ENCODE peak calls at places on chromosomes 11 and 22, in ten cellular contexts. I, G, P, O, W, Q, H, X, F and D are unnamed samples.

GRCh38 chr11:45927684-45928413 is 5.4 kb downstream of the LARGE2 start:
- DNase-seq in I (no peak), G (no peak), P (no peak), O (no peak), W (no peak), Q (peak), H (no peak), X (no peak), F (peak), D (no peak)

GRCh38 chr11:44382648-44383240 is 72.8 kb upstream of the ALX4 start:
- DNase-seq in I (no peak), G (no peak), P (no peak), O (no peak), W (no peak), Q (no peak), H (no peak), X (no peak), F (no peak), D (no peak)

GRCh38 chr11:93936416-93936815 is 84.7 kb upstream of the HEPHL1 start:
- DNase-seq in I (peak), G (no peak), P (no peak), O (no peak), W (no peak), Q (no peak), H (no peak), X (no peak), F (no peak), D (no peak)

GRCh38 chr11:1356007-1356435 is 33.7 kb upstream of the BRSK2 start:
- DNase-seq in I (no peak), G (no peak), P (no peak), O (no peak), W (no peak), Q (no peak), H (no peak), X (no peak), F (no peak), D (no peak)

GRCh38 chr11:74195828-74196227 is 24.7 kb downstream of the PPME1 start:
- DNase-seq in I (no peak), G (no peak), P (no peak), O (no peak), W (no peak), Q (no peak), H (no peak), X (peak), F (no peak), D (no peak)

GRCh38 chr11:82750643-82751139 is 17.0 kb upstream of the FAM181B start:
- DNase-seq in I (no peak), G (peak), P (no peak), O (no peak), W (no peak), Q (no peak), H (no peak), X (no peak), F (no peak), D (no peak)

GRCh38 chr11:93945596-93945995 is 75.6 kb upstream of the HEPHL1 start:
- DNase-seq in I (no peak), G (no peak), P (no peak), O (no peak), W (no peak), Q (no peak), H (no peak), X (no peak), F (no peak), D (no peak)

GRCh38 chr22:30187726-30188407 is 58.7 kb downstream of the LIF start:
- DNase-seq in I (no peak), G (no peak), P (no peak), O (no peak), W (no peak), Q (no peak), H (no peak), X (peak), F (no peak), D (no peak)

GRCh38 chr11:131666617-131667016 is 296.2 kb downstream of the NTM start:
- DNase-seq in I (no peak), G (no peak), P (no peak), O (no peak), W (no peak), Q (peak), H (no peak), X (peak), F (no peak), D (no peak)

GRCh38 chr11:48101044-48101733 is 115.4 kb upstream of the OR4B1 start:
- DNase-seq in I (no peak), G (no peak), P (no peak), O (no peak), W (no peak), Q (no peak), H (no peak), X (no peak), F (no peak), D (no peak)

GRCh38 chr22:49133541-49133940 is 694.1 kb downstream of the BRD1 start:
- DNase-seq in I (no peak), G (no peak), P (no peak), O (no peak), W (no peak), Q (no peak), H (no peak), X (no peak), F (no peak), D (no peak)

GRCh38 chr11:122159173-122159701 is 43.2 kb upstream of the BLID start:
- DNase-seq in I (no peak), G (no peak), P (no peak), O (no peak), W (peak), Q (no peak), H (no peak), X (peak), F (peak), D (no peak)

GRCh38 chr22:39728236-39728860 is 157.8 kb downstream of the CACNA1I start:
- DNase-seq in I (no peak), G (no peak), P (no peak), O (no peak), W (no peak), Q (no peak), H (no peak), X (no peak), F (no peak), D (no peak)